ENCODE peak calls at places on chromosomes 3 and 15, in six cellular contexts. Z is spleen, R is fibroblast of lung, Q is ovary, N is type B pancreatic cell, I is endothelial cell. W is an unnamed sample.

GRCh38 chr15:57496946-57497944 is 94.5 kb upstream of the MYZAP start:
- DNase-seq in R (no peak), Q (no peak), Z (no peak), I (no peak), N (no peak), W (no peak)

GRCh38 chr15:92087211-92087610 is 233.7 kb downstream of the SLCO3A1 start:
- DNase-seq in I (no peak), Z (no peak), R (no peak), N (no peak), Q (no peak), W (no peak)

GRCh38 chr3:171528102-171528501 is 67.9 kb upstream of the TNIK start:
- DNase-seq in R (peak), I (no peak), Q (no peak), N (no peak), Z (no peak), W (no peak)

GRCh38 chr3:194204036-194204792 is 68.3 kb downstream of the HES1 start:
- DNase-seq in N (no peak), Q (no peak), I (peak), R (no peak), Z (no peak), W (peak)

GRCh38 chr3:99896482-99896881 is 78.8 kb downstream of the CMSS1 start:
- DNase-seq in Q (no peak), N (no peak), I (no peak), Z (no peak), R (peak), W (no peak)

GRCh38 chr15:48507416-48508065 is 138.0 kb downstream of the FBN1 start:
- DNase-seq in N (no peak), Q (peak), Z (no peak), I (peak), R (peak), W (no peak)

GRCh38 chr3:108661699-108662098 is 72.2 kb downstream of the DZIP3 start:
- DNase-seq in R (no peak), Q (no peak), N (no peak), I (no peak), Z (no peak), W (no peak)

GRCh38 chr3:192082733-192083660 is 622.0 kb downstream of the PYDC2 start:
- DNase-seq in Q (no peak), I (no peak), R (no peak), N (no peak), Z (no peak), W (no peak)

GRCh38 chr15:68503791-68504720 is 72.1 kb upstream of the ITGA11 start:
- DNase-seq in N (no peak), R (peak), Z (no peak), Q (no peak), I (no peak), W (no peak)

GRCh38 chr3:77825045-77825827 is 785.3 kb downstream of the ROBO2 start:
- DNase-seq in Q (no peak), N (no peak), R (peak), I (no peak), Z (peak), W (no peak)

GRCh38 chr3:127089487-127090145 is 103.3 kb upstream of the PRR23E start:
- DNase-seq in I (no peak), Q (no peak), R (peak), N (no peak), Z (peak), W (no peak)

GRCh38 chr3:78496458-78496857 is 1271.3 kb downstream of the ROBO1 start:
- DNase-seq in Q (no peak), N (no peak), I (no peak), Z (no peak), R (no peak), W (no peak)

GRCh38 chr3:39098473-39099000 is 8.9 kb downstream of the GORASP1 start:
- DNase-seq in Z (no peak), Q (no peak), N (no peak), R (no peak), I (no peak), W (no peak)

GRCh38 chr3:196111939-196112386 is 30.1 kb upstream of the TFRC start:
- DNase-seq in I (no peak), Q (no peak), Z (no peak), N (no peak), R (no peak), W (no peak)

GRCh38 chr3:71119171-71119570 is 464.4 kb downstream of the FOXP1 start:
- DNase-seq in R (no peak), I (no peak), Q (no peak), Z (no peak), N (no peak), W (no peak)

GRCh38 chr3:43773273-43774104 is 82.8 kb downstream of the ABHD5 start:
- DNase-seq in N (no peak), I (no peak), Q (no peak), Z (peak), R (no peak), W (no peak)

GRCh38 chr3:38829404-38829803 is 13.4 kb upstream of the SCN10A start:
- DNase-seq in Z (no peak), R (peak), I (no peak), N (no peak), Q (no peak), W (no peak)

GRCh38 chr15:63212050-63212973 is 22.9 kb downstream of the RAB8B start:
- DNase-seq in N (no peak), Q (no peak), R (peak), I (no peak), Z (no peak), W (no peak)

GRCh38 chr3:86988235-86988634 is 2.7 kb downstream of the VGLL3 start:
- DNase-seq in I (no peak), N (no peak), Q (no peak), R (peak), Z (no peak), W (no peak)

GRCh38 chr3:114584734-114585371 is 291.0 kb downstream of the TIGIT start:
- DNase-seq in I (no peak), Z (no peak), N (no peak), Q (peak), R (no peak), W (no peak)

GRCh38 chr3:44076221-44076829 is 165.4 kb upstream of the TOPAZ1 start:
- DNase-seq in Z (no peak), Q (no peak), R (no peak), N (no peak), I (no peak), W (no peak)

GRCh38 chr3:134029256-134029733 is 430 bp downstream of the SLCO2A1 start:
- DNase-seq in I (no peak), Z (no peak), R (peak), N (no peak), Q (no peak), W (no peak)

GRCh38 chr3:149375824-149376196 is 1.6 kb downstream of the TM4SF1 start:
- DNase-seq in N (no peak), R (no peak), I (no peak), Q (no peak), Z (no peak), W (no peak)

GRCh38 chr3:195075199-195075940 is 195.6 kb downstream of the XXYLT1 start:
- DNase-seq in Z (peak), Q (no peak), R (peak), I (no peak), N (no peak), W (no peak)

GRCh38 chr15:52481915-52482314 is 46.8 kb downstream of the MYO5A start:
- DNase-seq in Q (no peak), Z (no peak), I (no peak), R (peak), N (no peak), W (no peak)

GRCh38 chr15:40253179-40253790 is 14.4 kb downstream of the PAK6 start:
- DNase-seq in N (no peak), Q (no peak), I (no peak), R (no peak), Z (no peak), W (no peak)

GRCh38 chr3:126481808-126482502 is 6.3 kb upstream of the ZXDC start:
- DNase-seq in R (peak), I (no peak), N (no peak), Z (peak), Q (no peak), W (no peak)

GRCh38 chr15:73946046-73946678 is 19.9 kb downstream of the LOXL1 start:
- DNase-seq in I (no peak), N (no peak), R (no peak), Q (no peak), Z (peak), W (no peak)

GRCh38 chr3:25468866-25469319 is 40.8 kb downstream of the RARB start:
- DNase-seq in Z (peak), R (peak), Q (peak), N (no peak), I (no peak), W (no peak)

GRCh38 chr3:39671116-39671515 is 138.3 kb upstream of the MYRIP start:
- DNase-seq in Z (no peak), N (no peak), Q (no peak), I (no peak), R (no peak), W (no peak)

DNA sequence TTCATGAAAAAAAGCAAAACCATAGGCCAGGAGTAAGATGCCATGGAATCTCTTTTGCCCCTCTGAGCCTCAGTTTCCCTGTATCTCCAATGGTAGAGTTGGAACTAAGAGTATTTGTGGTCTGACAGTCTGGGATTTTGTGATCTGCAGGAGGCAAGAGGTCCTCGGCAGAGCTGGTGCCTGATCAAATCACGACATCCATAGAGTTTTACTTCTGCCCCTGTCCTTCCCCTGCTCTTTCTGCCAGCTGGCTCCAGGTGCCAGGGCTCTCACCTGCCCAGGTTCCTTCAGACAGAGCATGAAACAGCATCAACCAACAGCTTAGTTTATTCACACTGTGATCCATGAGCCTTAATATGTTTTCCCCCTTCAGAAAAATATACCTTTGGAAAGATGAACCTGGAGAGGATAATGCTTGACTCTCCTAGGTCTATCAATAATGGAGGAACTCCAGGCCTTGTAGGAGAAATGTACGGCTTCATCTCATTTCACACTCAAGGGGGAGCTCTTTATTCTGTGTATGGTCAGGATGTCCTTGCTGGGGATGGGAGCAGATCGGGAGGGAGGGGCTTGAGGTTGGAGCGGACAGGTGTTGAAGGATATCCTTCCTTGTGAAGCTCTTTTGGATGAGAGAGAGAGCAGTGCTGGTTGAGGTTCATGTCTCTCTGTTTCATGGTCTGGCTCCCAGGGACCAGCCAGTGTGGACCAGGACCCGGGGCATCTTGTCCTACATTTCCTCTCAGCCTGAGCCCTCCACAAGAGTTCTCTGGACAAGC is 309.9 kb downstream of the RPLP1 start:
- DNase-seq in Q (no peak), Z (no peak), N (no peak), I (peak), R (no peak), W (no peak)
- TF ChIP-seq CTCF in Q (no peak), Z (no peak), N (peak), I (no peak), R (no peak), W (no peak)

DNA sequence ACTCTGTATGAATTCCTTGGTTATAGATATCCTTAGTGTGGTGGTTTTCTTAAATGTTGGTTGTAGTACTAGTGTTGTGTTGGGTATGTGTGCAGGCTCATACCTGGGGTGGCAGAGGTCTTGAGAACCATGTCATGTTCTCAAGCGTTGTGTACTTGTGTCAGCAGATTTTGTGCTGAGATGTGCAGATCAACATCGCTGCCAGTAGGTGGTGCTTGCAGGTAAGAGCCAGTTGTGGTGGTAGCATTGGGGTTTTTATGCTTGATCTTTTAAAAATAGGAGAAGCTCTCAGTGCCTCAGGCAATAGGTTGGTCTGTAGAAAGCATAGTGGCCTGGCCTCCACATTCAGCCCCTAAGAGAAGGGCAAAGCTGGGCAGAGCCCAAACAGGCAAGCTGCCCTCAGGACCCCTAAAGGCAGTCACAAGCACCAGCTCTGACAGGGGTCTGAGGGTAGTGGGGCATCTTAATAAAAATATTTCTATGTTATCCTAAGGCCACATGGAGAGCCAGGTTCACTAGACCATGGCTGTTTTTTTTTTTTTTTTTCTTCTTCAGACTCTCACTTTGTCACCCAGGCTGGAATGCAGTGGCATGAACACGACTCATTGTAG is 164.0 kb downstream of the IL20RB start:
- DNase-seq in R (peak), N (no peak), Q (no peak), Z (no peak), I (peak), W (no peak)
- TF ChIP-seq CTCF in R (peak), N (peak), Q (no peak), Z (no peak), I (peak), W (peak)

GRCh38 chr3:64685800-64686445 is 1.9 kb downstream of the ADAMTS9 start:
- DNase-seq in Z (peak), N (peak), I (peak), R (peak), Q (peak), W (peak)
- TF ChIP-seq CTCF in Z (no peak), N (peak), I (no peak), R (peak), Q (peak), W (peak)

DNA sequence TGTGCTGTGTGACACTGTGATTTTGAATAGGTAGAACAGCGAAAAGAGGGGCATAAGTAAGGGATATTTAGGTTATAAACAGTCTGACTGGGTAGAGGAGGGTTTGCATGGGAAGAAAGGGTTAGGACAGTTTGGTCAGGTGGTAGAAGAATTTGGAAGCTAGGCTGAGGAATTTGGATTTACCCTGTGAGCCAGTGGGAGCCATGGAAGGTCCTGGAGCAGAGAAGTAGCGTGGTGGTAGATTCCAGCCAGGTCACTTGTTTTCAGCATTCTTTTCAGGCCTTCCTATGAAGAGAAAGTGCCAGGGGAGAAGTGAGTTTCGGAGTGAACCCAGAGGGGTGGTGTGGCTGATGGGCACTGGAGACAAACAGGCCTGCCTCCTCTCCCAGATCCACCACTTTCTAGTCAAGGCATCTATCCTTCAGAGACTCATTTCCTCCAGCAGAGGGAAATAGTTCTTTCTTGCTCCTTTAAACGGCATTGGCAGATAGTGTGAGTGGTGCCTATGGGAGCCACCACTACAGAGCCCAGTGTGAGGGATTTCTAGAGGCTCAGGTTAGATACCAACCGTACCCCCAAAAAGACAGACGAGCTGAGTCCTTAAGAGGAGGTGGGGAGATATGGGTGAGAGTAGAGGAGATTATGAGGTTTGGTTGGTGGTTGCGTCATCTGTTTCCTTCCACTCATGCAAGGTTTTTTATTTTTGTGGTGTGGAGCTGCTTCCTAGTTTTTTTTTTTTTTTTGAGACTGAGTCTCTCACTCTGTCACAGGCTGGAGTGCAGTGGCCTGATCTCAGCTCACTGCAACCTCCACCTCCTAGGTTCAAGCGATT is 21.2 kb downstream of the PXK start:
- DNase-seq in Q (no peak), I (no peak), R (no peak), N (no peak), Z (no peak), W (no peak)
- TF ChIP-seq CTCF in Q (no peak), I (no peak), R (no peak), N (no peak), Z (no peak), W (no peak)

DNA sequence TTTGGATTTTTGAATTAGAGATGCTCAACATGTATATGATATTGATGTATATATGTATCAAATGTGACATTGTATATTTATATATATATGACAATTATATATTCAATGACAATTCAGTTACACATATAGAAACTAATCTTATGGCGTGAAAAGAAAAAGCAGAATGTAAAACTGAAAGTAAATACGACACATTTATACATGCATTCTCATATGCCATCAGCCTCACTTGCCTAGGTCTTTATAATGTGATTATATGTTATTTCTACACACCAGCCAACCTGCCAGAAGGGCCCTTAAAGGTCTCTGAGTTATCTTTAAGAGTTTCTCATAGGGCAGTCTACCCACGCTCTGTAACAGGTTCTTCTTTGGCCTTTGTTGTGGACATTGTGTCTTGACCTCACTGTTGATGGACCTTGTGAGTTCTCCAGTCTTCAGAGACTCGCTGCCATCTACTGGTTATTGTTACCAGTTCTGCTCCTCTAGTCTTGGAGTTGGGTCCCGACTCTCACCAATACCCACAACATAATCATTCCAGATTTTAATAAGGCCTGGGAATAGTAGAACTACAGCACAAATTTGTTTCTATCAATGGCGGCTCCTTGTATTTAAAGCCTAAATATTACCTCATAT is 371.5 kb upstream of the GOLIM4 start:
- DNase-seq in R (peak), Z (no peak), N (no peak), Q (no peak), I (peak), W (no peak)
- TF ChIP-seq CTCF in R (peak), Z (no peak), N (peak), Q (no peak), I (no peak), W (peak)

GRCh38 chr3:123285066-123285465 is 83.3 kb downstream of the SEC22A start:
- DNase-seq in I (no peak), Q (no peak), Z (no peak), R (no peak), N (no peak), W (no peak)

GRCh38 chr3:123287051-123287961 is 85.6 kb downstream of the SEC22A start:
- DNase-seq in Z (no peak), I (no peak), R (no peak), Q (no peak), N (no peak), W (no peak)

GRCh38 chr3:123285479-123285878 is 83.7 kb downstream of the SEC22A start:
- DNase-seq in R (no peak), Q (no peak), Z (no peak), N (no peak), I (no peak), W (no peak)

GRCh38 chr3:123285931-123286307 is 84.2 kb downstream of the SEC22A start:
- DNase-seq in R (no peak), Z (no peak), I (no peak), N (no peak), Q (no peak), W (no peak)

DNA sequence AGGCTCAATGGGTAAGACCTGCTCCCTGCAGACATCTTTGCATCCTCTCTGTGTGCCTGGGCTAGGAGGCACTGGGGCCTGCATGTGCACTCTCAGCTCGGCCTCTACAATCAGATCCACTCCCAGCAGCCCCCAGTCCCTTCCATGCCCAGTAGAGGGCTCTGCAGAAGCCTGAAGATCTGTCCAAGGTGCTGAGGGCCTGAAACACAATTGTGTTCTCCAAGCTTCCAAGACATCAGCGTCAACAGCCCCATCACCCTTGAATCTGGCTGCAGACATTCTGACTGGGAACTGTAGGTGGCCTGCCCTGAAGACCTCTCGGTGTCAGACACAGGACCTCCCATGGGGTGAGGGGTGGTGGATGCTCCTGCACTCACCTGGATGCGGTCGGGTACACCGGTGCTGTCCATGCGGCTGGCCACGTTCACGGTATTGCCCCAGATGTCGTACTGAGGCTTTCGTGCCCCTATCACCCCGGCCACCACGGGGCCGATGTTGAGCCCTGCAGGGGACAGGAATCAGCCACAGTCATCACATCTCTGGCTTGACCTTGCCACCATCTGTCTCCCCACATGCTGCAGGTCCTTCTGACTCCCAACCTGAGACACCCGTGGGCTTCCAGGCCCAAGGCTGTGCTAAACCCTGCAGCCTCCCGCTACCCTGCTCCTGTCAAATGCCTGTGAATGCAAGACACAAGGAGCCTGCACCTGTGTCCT is 84.7 kb downstream of the SEC22A start:
- DNase-seq in Q (no peak), R (peak), I (peak), N (no peak), Z (no peak), W (peak)
- TF ChIP-seq CTCF in Q (no peak), R (peak), I (peak), N (peak), Z (no peak), W (peak)

GRCh38 chr3:180631317-180631716 is 29.4 kb downstream of the TTC14 start:
- DNase-seq in Z (no peak), Q (no peak), N (no peak), I (no peak), R (no peak), W (no peak)

GRCh38 chr3:180630360-180630759 is 28.4 kb downstream of the TTC14 start:
- DNase-seq in Z (no peak), N (no peak), I (no peak), Q (no peak), R (no peak), W (no peak)

GRCh38 chr3:180633722-180634121 is 31.8 kb downstream of the TTC14 start:
- DNase-seq in Q (no peak), N (no peak), I (peak), Z (peak), R (no peak), W (no peak)
- TF ChIP-seq CTCF in Q (no peak), N (no peak), I (no peak), Z (no peak), R (no peak), W (peak)

W was measured in progenitor cell of endocrine pancreas.